ENCODE peak calls at places on chromosome X, in six cellular contexts. V is type B pancreatic cell, E is lung, T is left ventricle myocardium inferior, H is psoas muscle, A is GM13976. P is an unnamed sample.

GRCh38 chrX:124023838-124024238 is 62.3 kb downstream of the STAG2 start:
- DNase-seq in A (no peak), T (no peak), V (no peak), E (no peak), H (no peak), P (no peak)

GRCh38 chrX:49308604-49309269 is 5.3 kb downstream of the GAGE10 start:
- DNase-seq in T (peak; percentile 17), V (no peak), E (no peak), A (no peak), H (no peak), P (no peak)

GRCh38 chrX:78321809-78322208 is 5.6 kb downstream of the CYSLTR1 start:
- DNase-seq in H (no peak), A (peak; percentile 31), T (peak; percentile 14), V (no peak), E (peak; percentile 52), P (no peak)

GRCh38 chrX:9832811-9833210 is 46.6 kb downstream of the SHROOM2 start:
- DNase-seq in A (no peak), H (no peak), E (no peak), T (no peak), V (no peak), P (no peak)

GRCh38 chrX:103215037-103215767 is at the start of gene BEX4:
- DNase-seq in A (peak; percentile 83), E (peak; percentile 82), T (peak; percentile 82), V (peak; percentile 81), H (peak; percentile 85), P (peak; percentile 65)

GRCh38 chrX:20594985-20595384 is 328.3 kb upstream of the RPS6KA3 start:
- DNase-seq in T (no peak), A (no peak), H (no peak), E (no peak), V (no peak), P (no peak)

GRCh38 chrX:20967725-20968124 is 406.5 kb upstream of the CNKSR2 start:
- DNase-seq in A (no peak), V (no peak), H (no peak), T (no peak), E (no peak), P (no peak)

GRCh38 chrX:40097101-40097491 is 662 bp downstream of the BCOR start:
- DNase-seq in V (no peak), A (no peak), H (no peak), T (no peak), E (no peak), P (no peak)

GRCh38 chrX:42128020-42128419 is 204.7 kb upstream of the CASK start:
- DNase-seq in H (no peak), T (no peak), A (no peak), E (no peak), V (no peak), P (no peak)

GRCh38 chrX:124117325-124117724 is 155.8 kb downstream of the STAG2 start:
- DNase-seq in E (no peak), H (no peak), V (no peak), A (no peak), T (no peak), P (no peak)

GRCh38 chrX:55489315-55490009 is at the start of gene USP51:
- DNase-seq in T (peak; percentile 24), V (no peak), E (peak; percentile 33), H (peak; percentile 56), A (peak; percentile 56), P (no peak)

GRCh38 chrX:43753637-43754036 is 97.5 kb downstream of the MAOA start:
- DNase-seq in V (no peak), E (no peak), H (no peak), T (no peak), A (no peak), P (no peak)

GRCh38 chrX:120311632-120312000 is 355 bp upstream of the TMEM255A start:
- DNase-seq in A (no peak), H (no peak), E (no peak), V (no peak), T (no peak), P (no peak)

GRCh38 chrX:3371163-3371562 is 24.7 kb upstream of the MXRA5 start:
- DNase-seq in T (no peak), H (no peak), A (no peak), V (no peak), E (no peak), P (no peak)

GRCh38 chrX:32116047-32116446 is 1044.2 kb upstream of the FTHL17 start:
- DNase-seq in H (no peak), E (no peak), A (no peak), V (no peak), T (no peak), P (no peak)

GRCh38 chrX:22594771-22595170 is 322.1 kb downstream of the CBLL2 start:
- DNase-seq in A (no peak), V (no peak), H (no peak), T (no peak), E (no peak), P (no peak)

GRCh38 chrX:49976682-49977197 is 54.3 kb downstream of the CLCN5 start:
- DNase-seq in A (no peak), H (no peak), T (no peak), V (no peak), E (no peak), P (no peak)

GRCh38 chrX:42143866-42144592 is 220.7 kb upstream of the CASK start:
- DNase-seq in T (no peak), E (no peak), A (no peak), V (no peak), H (no peak), P (no peak)

GRCh38 chrX:154731881-154732280 is 19.0 kb downstream of the GAB3 start:
- DNase-seq in T (no peak), V (no peak), E (no peak), H (no peak), A (no peak), P (no peak)

GRCh38 chrX:105636667-105637066 is 185.7 kb upstream of the NRK start:
- DNase-seq in T (no peak), A (no peak), H (peak; percentile 33), E (no peak), V (no peak), P (no peak)

GRCh38 chrX:63128509-63128908 is 222.6 kb downstream of the SPIN4 start:
- DNase-seq in T (no peak), A (no peak), V (no peak), H (no peak), E (no peak), P (no peak)

GRCh38 chrX:40439625-40440532 is 140.9 kb upstream of the ATP6AP2 start:
- DNase-seq in E (no peak), H (no peak), T (no peak), V (no peak), A (no peak), P (no peak)

GRCh38 chrX:18354369-18355329 is at the start of gene SCML2:
- DNase-seq in V (peak; percentile 68), T (peak; percentile 38), A (peak; percentile 45), H (peak; percentile 54), E (no peak), P (no peak)

GRCh38 chrX:38805294-38806053 is 4.2 kb downstream of the MID1IP1 start:
- DNase-seq in T (peak; percentile 67), V (peak; percentile 69), A (peak; percentile 42), H (peak; percentile 87), E (peak; percentile 66), P (peak; percentile 33)

GRCh38 chrX:38214551-38214950 is 6.1 kb downstream of the SRPX start:
- DNase-seq in H (no peak), E (no peak), T (no peak), V (no peak), A (no peak), P (no peak)

GRCh38 chrX:131477498-131477897 is 66.4 kb upstream of the OR13H1 start:
- DNase-seq in H (no peak), A (no peak), T (no peak), V (no peak), E (no peak), P (no peak)

GRCh38 chrX:147912093-147912801 is 528 bp downstream of the FMR1 start:
- DNase-seq in A (peak; percentile 18), T (peak; percentile 15), E (peak; percentile 35), V (no peak), H (peak; percentile 57), P (no peak)

GRCh38 chrX:54230440-54231148 is 47.5 kb upstream of the FAM120C start:
- DNase-seq in E (no peak), A (no peak), V (no peak), H (no peak), T (no peak), P (no peak)

GRCh38 chrX:148049441-148049840 is 68.3 kb downstream of the FMR1NB start:
- DNase-seq in V (no peak), E (no peak), H (no peak), T (no peak), A (peak; percentile 22), P (no peak)

GRCh38 chrX:19674041-19674769 is 158.9 kb upstream of the MAP3K15 start:
- DNase-seq in T (no peak), E (no peak), H (no peak), V (no peak), A (no peak), P (no peak)

GRCh38 chrX:53093748-53094583 is at the start of gene KANTR:
- DNase-seq in V (peak; percentile 83), T (peak; percentile 84), H (peak; percentile 90), A (peak; percentile 87), E (peak; percentile 90), P (peak; percentile 85)
- TF ChIP-seq CTCF in V (no peak), T (no peak), H (no peak), A (no peak), E (no peak), P (no peak)

GRCh38 chrX:64205735-64206491 is 405 bp upstream of the AMER1 start:
- DNase-seq in H (peak; percentile 95), T (peak; percentile 93), V (peak; percentile 87), E (peak; percentile 92), A (peak; percentile 89), P (peak; percentile 88)
- TF ChIP-seq CTCF in H (peak; percentile 20), T (peak; percentile 41), V (peak; percentile 55), E (no peak), A (no peak), P (no peak)

GRCh38 chrX:97026406-97026805 is 142.7 kb downstream of the RPA4 start:
- DNase-seq in V (no peak), E (no peak), T (no peak), H (no peak), A (no peak), P (no peak)
- TF ChIP-seq CTCF in V (peak; percentile 65), E (no peak), T (peak; percentile 11), H (no peak), A (no peak), P (no peak)

GRCh38 chrX:94834226-94834625 is 1160.2 kb downstream of the FAM133A start:
- DNase-seq in V (no peak), T (no peak), E (no peak), H (no peak), A (no peak), P (no peak)

GRCh38 chrX:94830717-94831116 is 1156.7 kb downstream of the FAM133A start:
- DNase-seq in E (no peak), A (no peak), V (no peak), H (no peak), T (no peak), P (no peak)

GRCh38 chrX:94831364-94831763 is 1157.4 kb downstream of the FAM133A start:
- DNase-seq in V (no peak), E (no peak), T (no peak), H (no peak), A (no peak), P (no peak)
- TF ChIP-seq CTCF in V (peak; percentile 77), E (no peak), T (peak; percentile 55), H (peak; percentile 26), A (peak; percentile 26), P (peak; percentile 53)

GRCh38 chrX:88397551-88397950 is 349.5 kb upstream of the CPXCR1 start:
- DNase-seq in T (no peak), E (no peak), A (no peak), V (no peak), H (no peak), P (no peak)
- TF ChIP-seq CTCF in T (no peak), E (no peak), A (no peak), V (peak; percentile 69), H (peak; percentile 5), P (no peak)

P was measured in RWPE2.